ENCODE peak calls at places on chromosomes 2 and 18, in six cellular contexts. M, Y, S, V, Q and U are unnamed samples.

GRCh38 chr2:152405206-152406118 is 70.5 kb downstream of the FMNL2 start:
- DNase-seq in V (no peak), Y (peak), Q (no peak), S (no peak), M (peak), U (peak)

GRCh38 chr2:137865954-137866540 is 98.2 kb upstream of the HNMT start:
- DNase-seq in M (peak), Y (peak), V (peak), S (peak), Q (peak), U (peak)

GRCh38 chr2:240725266-240726060 is 33.8 kb downstream of the AQP12A start:
- DNase-seq in Y (no peak), S (no peak), Q (no peak), V (no peak), M (no peak), U (no peak)

GRCh38 chr2:195636890-195637289 is 20.1 kb upstream of the SLC39A10 start:
- DNase-seq in S (no peak), V (no peak), Y (peak), M (peak), Q (no peak), U (no peak)

GRCh38 chr2:37421686-37422085 is 77.3 kb downstream of the QPCT start:
- DNase-seq in V (no peak), S (no peak), M (no peak), Y (no peak), Q (no peak), U (no peak)

GRCh38 chr2:11416191-11416590 is 49.8 kb downstream of the E2F6 start:
- DNase-seq in M (no peak), S (no peak), Y (no peak), V (no peak), Q (no peak), U (no peak)

GRCh38 chr18:34647251-34647650 is 62.8 kb upstream of the DTNA start:
- DNase-seq in V (peak), Q (no peak), S (no peak), M (no peak), Y (no peak), U (no peak)

GRCh38 chr2:218383892-218384519 is 1.9 kb downstream of the SLC11A1 start:
- DNase-seq in V (no peak), Y (no peak), S (no peak), Q (no peak), M (no peak), U (no peak)

GRCh38 chr2:120625865-120626560 is 109.7 kb upstream of the GLI2 start:
- DNase-seq in V (no peak), S (no peak), M (no peak), Q (no peak), Y (no peak), U (no peak)

GRCh38 chr2:54572262-54572635 is 116.1 kb downstream of the SPTBN1 start:
- DNase-seq in S (no peak), V (no peak), M (peak), Y (peak), Q (no peak), U (peak)

GRCh38 chr18:76914314-76914713 is 92.0 kb downstream of the ZNF236 start:
- DNase-seq in V (no peak), M (no peak), Y (no peak), Q (no peak), S (no peak), U (no peak)

GRCh38 chr2:198374375-198375072 is 570.1 kb downstream of the PLCL1 start:
- DNase-seq in Y (peak), M (peak), V (peak), S (peak), Q (peak), U (peak)

GRCh38 chr2:66573412-66573811 is 138.5 kb downstream of the MEIS1 start:
- DNase-seq in V (peak), Q (peak), S (no peak), Y (no peak), M (peak), U (no peak)

GRCh38 chr2:191215666-191216065 is 29.5 kb upstream of the MYO1B start:
- DNase-seq in Y (no peak), M (no peak), S (no peak), V (no peak), Q (no peak), U (no peak)

GRCh38 chr2:219350938-219351280 is 18.4 kb upstream of the RESP18 start:
- DNase-seq in V (peak), S (peak), Q (no peak), M (peak), Y (peak), U (no peak)

GRCh38 chr2:85053802-85054201 is 79.4 kb upstream of the TCF7L1 start:
- DNase-seq in S (no peak), Q (no peak), Y (peak), V (no peak), M (peak), U (peak)

GRCh38 chr18:59639136-59639535 is 58.1 kb downstream of the CCBE1 start:
- DNase-seq in Q (no peak), V (no peak), M (peak), S (no peak), Y (no peak), U (no peak)

GRCh38 chr18:59640721-59641120 is 56.5 kb downstream of the CCBE1 start:
- DNase-seq in Y (no peak), M (no peak), S (no peak), Q (no peak), V (no peak), U (no peak)

GRCh38 chr18:59634096-59634495 is 63.1 kb downstream of the CCBE1 start:
- DNase-seq in M (no peak), V (no peak), Y (no peak), Q (no peak), S (no peak), U (no peak)

GRCh38 chr18:59643740-59644139 is 53.5 kb downstream of the CCBE1 start:
- DNase-seq in S (no peak), M (no peak), Q (peak), V (no peak), Y (no peak), U (no peak)

GRCh38 chr18:59639821-59640220 is 57.4 kb downstream of the CCBE1 start:
- DNase-seq in V (no peak), Q (no peak), Y (no peak), M (peak), S (no peak), U (no peak)
- H3K27ac ChIP-seq in V (no peak), Q (no peak), Y (no peak), M (no peak), S (no peak), U (no peak)

DNA sequence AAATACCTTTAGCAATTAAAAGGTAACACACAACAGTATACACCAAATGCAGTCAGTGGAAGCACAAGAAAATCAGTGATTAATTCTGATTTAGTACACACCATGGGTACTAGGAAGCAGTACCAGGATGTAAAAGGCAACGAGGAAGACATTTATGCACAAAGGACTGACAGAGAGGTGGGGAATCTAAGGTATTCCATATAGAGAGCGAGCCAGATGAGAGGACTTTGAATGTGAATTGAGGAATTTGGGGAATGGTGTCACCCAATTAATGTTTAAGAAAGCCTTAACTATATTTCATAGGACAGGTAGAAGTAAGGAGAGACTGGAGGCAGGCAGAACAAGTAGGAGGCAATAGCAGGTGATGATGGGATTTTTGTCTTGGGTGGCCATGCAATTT is 11.7 kb downstream of the CPS1 start:
- DNase-seq in M (no peak), S (no peak), Y (no peak), Q (no peak), V (no peak), U (no peak)
- H3K14ac ChIP-seq in M (no peak), S (no peak), Y (no peak), Q (no peak), V (no peak), U (no peak)

GRCh38 chr2:23425338-23425871 is 40.4 kb downstream of the KLHL29 start:
- DNase-seq in Q (peak), V (peak), S (no peak), M (no peak), Y (no peak), U (peak)
- H2AFZ ChIP-seq in Q (no peak), V (no peak), S (no peak), M (no peak), Y (no peak), U (no peak)

GRCh38 chr2:223923976-223924375 is 21.2 kb downstream of the WDFY1 start:
- DNase-seq in S (no peak), M (no peak), Q (no peak), Y (no peak), V (no peak), U (no peak)

GRCh38 chr2:223928113-223929006 is 16.8 kb downstream of the WDFY1 start:
- DNase-seq in Q (no peak), M (no peak), V (no peak), S (no peak), Y (no peak), U (no peak)

GRCh38 chr2:223921204-223921603 is 23.9 kb downstream of the WDFY1 start:
- DNase-seq in V (no peak), S (no peak), Q (no peak), Y (no peak), M (no peak), U (no peak)

GRCh38 chr2:223922308-223922707 is 22.8 kb downstream of the WDFY1 start:
- DNase-seq in Q (no peak), V (no peak), M (no peak), S (no peak), Y (no peak), U (no peak)

DNA sequence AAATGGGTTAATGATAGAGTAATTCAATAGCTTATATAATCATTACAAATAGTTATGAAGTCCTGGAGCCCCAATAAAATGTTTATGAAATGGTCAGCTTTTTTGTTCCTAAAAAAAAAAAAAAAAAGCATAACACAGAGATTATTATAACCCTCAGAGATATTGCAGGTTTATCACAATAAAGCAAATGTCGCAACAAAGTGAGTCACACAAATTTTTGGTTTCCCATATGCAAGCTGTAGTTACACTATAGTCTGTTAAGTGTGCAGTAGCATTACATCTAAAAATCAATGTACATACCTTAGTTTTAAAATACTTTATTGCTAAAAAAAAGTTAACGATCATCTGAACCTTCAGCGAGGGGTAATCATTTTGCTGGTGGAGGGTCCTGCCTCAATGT is 20.0 kb downstream of the WDFY1 start:
- DNase-seq in Y (peak), S (no peak), M (peak), V (no peak), Q (no peak), U (peak)
- H3K27ac ChIP-seq in Y (no peak), S (no peak), M (peak), V (no peak), Q (no peak), U (no peak)

GRCh38 chr2:226012116-226012515 is 612.6 kb downstream of the NYAP2 start:
- DNase-seq in V (no peak), Q (no peak), M (no peak), Y (no peak), S (no peak), U (no peak)
- H3K14ac ChIP-seq in V (no peak), Q (no peak), M (no peak), Y (no peak), S (no peak), U (no peak)

GRCh38 chr2:231615058-231615671 is 22.5 kb downstream of the TEX44 start:
- DNase-seq in V (peak), M (no peak), Q (peak), Y (no peak), S (no peak), U (peak)
- H2AFZ ChIP-seq in V (no peak), M (peak), Q (peak), Y (no peak), S (peak), U (peak)

GRCh38 chr2:20327370-20327769 is 23.3 kb downstream of the PUM2 start:
- DNase-seq in Y (no peak), S (no peak), V (no peak), Q (no peak), M (no peak), U (no peak)
- H3K27ac ChIP-seq in Y (no peak), S (no peak), V (no peak), Q (no peak), M (no peak), U (no peak)

GRCh38 chr2:122251153-122251552 is 495.7 kb downstream of the TSN start:
- DNase-seq in Q (no peak), M (no peak), S (no peak), Y (no peak), V (no peak), U (no peak)
- H3K14ac ChIP-seq in Q (no peak), M (no peak), S (no peak), Y (no peak), V (no peak), U (no peak)